ENCODE peak calls at places on chromosomes 1 and 21, in six cellular contexts. M, K, G, O, J and X are unnamed samples.
A peak's percentile ranks its signal among the peaks of the same experiment; 100 is the strongest.

GRCh38 chr1:41325801-41326200 is 35.4 kb upstream of the FOXO6 start:
- DNase-seq in K (no peak), M (no peak), G (no peak), O (no peak), J (no peak), X (no peak)

GRCh38 chr1:67005068-67005467 is 48.9 kb downstream of the SLC35D1 start:
- DNase-seq in O (no peak), K (no peak), M (peak; percentile 29), G (no peak), J (peak; percentile 64), X (no peak)

GRCh38 chr1:57206038-57206437 is 217.8 kb downstream of the DAB1 start:
- DNase-seq in M (no peak), K (no peak), G (peak; percentile 76), O (no peak), J (no peak), X (no peak)

GRCh38 chr1:204304067-204304466 is 55.7 kb downstream of the PLEKHA6 start:
- DNase-seq in K (no peak), J (no peak), O (no peak), G (peak; percentile 68), M (no peak), X (no peak)

GRCh38 chr1:240474133-240474614 is 137.8 kb downstream of the GREM2 start:
- DNase-seq in K (no peak), J (no peak), G (no peak), M (no peak), O (no peak), X (no peak)

GRCh38 chr1:168373869-168374268 is 93.2 kb downstream of the TBX19 start:
- DNase-seq in M (no peak), O (peak; percentile 53), J (no peak), K (no peak), G (no peak), X (no peak)

GRCh38 chr1:109906160-109906838 is 4.3 kb upstream of the CSF1 start:
- DNase-seq in M (no peak), G (no peak), K (no peak), J (no peak), O (no peak), X (no peak)

GRCh38 chr1:202888204-202888506 is 794 bp downstream of the RABIF start:
- DNase-seq in O (no peak), J (no peak), M (no peak), G (no peak), K (no peak), X (no peak)

GRCh38 chr1:927741-928140 is 4.0 kb downstream of the SAMD11 start:
- DNase-seq in G (no peak), K (no peak), M (no peak), J (no peak), O (no peak), X (no peak)

GRCh38 chr21:21898801-21899200 is 900.6 kb downstream of the NCAM2 start:
- DNase-seq in J (no peak), K (no peak), O (no peak), M (no peak), G (no peak), X (no peak)

GRCh38 chr1:32303358-32303757 is 11.5 kb downstream of the HDAC1 start:
- DNase-seq in J (no peak), M (no peak), O (no peak), G (no peak), K (no peak), X (no peak)

GRCh38 chr1:7300893-7301292 is 470.2 kb upstream of the VAMP3 start:
- DNase-seq in J (no peak), O (no peak), M (no peak), G (no peak), K (no peak), X (no peak)

GRCh38 chr1:110684476-110684875 is 9.7 kb upstream of the KCNA3 start:
- DNase-seq in J (no peak), M (no peak), O (no peak), K (no peak), G (no peak), X (no peak)

GRCh38 chr1:90340604-90341003 is 345.7 kb downstream of the ZNF326 start:
- DNase-seq in G (no peak), J (no peak), O (no peak), M (no peak), K (no peak), X (no peak)

GRCh38 chr21:35764077-35764476 is 296.2 kb downstream of the SETD4 start:
- DNase-seq in M (no peak), K (no peak), O (no peak), G (no peak), J (no peak), X (no peak)

GRCh38 chr1:208654241-208654640 is 410.1 kb upstream of the PLXNA2 start:
- DNase-seq in J (no peak), G (peak; percentile 85), O (no peak), K (no peak), M (no peak), X (no peak)

GRCh38 chr1:31592132-31592531 is 15.8 kb downstream of the TINAGL1 start:
- DNase-seq in O (no peak), J (no peak), K (no peak), M (no peak), G (no peak), X (no peak)

GRCh38 chr1:95951291-95951690 is 717.3 kb downstream of the RWDD3 start:
- DNase-seq in M (no peak), G (no peak), O (no peak), J (no peak), K (no peak), X (no peak)

GRCh38 chr1:24096009-24096736 is 15.8 kb downstream of the MYOM3 start:
- DNase-seq in G (no peak), J (peak; percentile 89), K (no peak), M (peak; percentile 51), O (no peak), X (peak; percentile 14)

GRCh38 chr21:37452222-37452621 is 85.6 kb downstream of the DYRK1A start:
- DNase-seq in M (peak; percentile 24), O (no peak), G (no peak), J (peak; percentile 59), K (no peak), X (no peak)

GRCh38 chr1:172351761-172352161 is 68.7 kb upstream of the C1orf105 start:
- DNase-seq in K (no peak), O (no peak), M (no peak), J (no peak), G (no peak), X (no peak)

GRCh38 chr1:67339623-67340343 is 32.1 kb downstream of the IL12RB2 start:
- DNase-seq in G (no peak), O (no peak), K (no peak), M (no peak), J (no peak), X (no peak)

GRCh38 chr21:22791376-22791775 is 1793.2 kb downstream of the NCAM2 start:
- DNase-seq in K (no peak), G (no peak), J (no peak), O (no peak), M (no peak), X (no peak)

GRCh38 chr1:22250724-22251123 is 107.8 kb upstream of the WNT4 start:
- DNase-seq in M (no peak), G (no peak), J (peak; percentile 65), K (no peak), O (no peak), X (no peak)

GRCh38 chr1:9699361-9699760 is 47.8 kb downstream of the PIK3CD start:
- DNase-seq in G (no peak), K (no peak), O (no peak), M (no peak), J (no peak), X (no peak)

GRCh38 chr1:115761601-115762302 is 6.8 kb downstream of the CASQ2 start:
- DNase-seq in K (no peak), J (no peak), O (no peak), M (no peak), G (no peak), X (no peak)

GRCh38 chr1:10635385-10635896 is 160.7 kb downstream of the PEX14 start:
- DNase-seq in G (no peak), J (no peak), O (no peak), K (no peak), M (peak; percentile 37), X (peak; percentile 68)

GRCh38 chr1:108193333-108193732 is 6.8 kb downstream of the SLC25A24 start:
- DNase-seq in M (no peak), J (no peak), K (no peak), G (no peak), O (no peak), X (no peak)

GRCh38 chr1:108192581-108192980 is 7.6 kb downstream of the SLC25A24 start:
- DNase-seq in K (no peak), J (no peak), G (no peak), M (no peak), O (no peak), X (no peak)

GRCh38 chr1:108190686-108191416 is 9.3 kb downstream of the SLC25A24 start:
- DNase-seq in K (no peak), G (no peak), O (no peak), M (no peak), J (no peak), X (peak; percentile 51)

GRCh38 chr1:108190001-108190634 is 10.0 kb downstream of the SLC25A24 start:
- DNase-seq in K (no peak), O (no peak), M (no peak), G (no peak), J (no peak), X (no peak)

DNA sequence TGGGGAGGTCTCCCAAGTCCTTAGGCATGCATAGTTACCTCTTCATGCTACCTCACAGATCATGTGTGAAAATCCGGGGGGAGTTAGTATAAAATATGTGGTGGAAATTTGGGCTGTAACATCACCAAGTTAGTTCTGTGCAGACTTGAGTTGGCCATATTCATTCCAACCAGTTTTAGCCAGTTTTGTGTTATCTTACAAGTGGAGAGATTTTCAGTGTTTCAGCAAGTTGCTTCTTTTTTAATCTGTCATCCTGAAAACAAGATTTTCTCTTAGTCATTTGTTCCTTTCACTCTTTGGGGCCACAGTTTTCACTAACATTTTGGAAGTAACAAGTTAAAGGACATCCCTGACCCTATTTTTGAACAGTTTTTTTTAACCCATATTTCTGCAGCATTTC is 11.3 kb downstream of the SLC25A24 start:
- DNase-seq in J (no peak), G (no peak), K (no peak), M (no peak), O (no peak), X (no peak)
- H3K4me1 ChIP-seq in J (peaks cover 3% of the 10 kb centered on the region), G (no peaks in the 10 kb centered on the region), K (no peaks in the 10 kb centered on the region), M (no peaks in the 10 kb centered on the region), O (no peaks in the 10 kb centered on the region), X (no peaks in the 10 kb centered on the region)

GRCh38 chr1:152110365-152110859 is 4.8 kb downstream of the TCHH start:
- DNase-seq in M (peak; percentile 31), J (peak; percentile 50), G (peak; percentile 28), O (no peak), K (no peak), X (peak; percentile 57)
- H3K4me3 ChIP-seq in M (peak overlapping the region; percentile 39), J (peak overlapping the region; percentile 56), G (peak overlapping the region; percentile 24), O (peak overlapping the region; percentile 27), K (peak overlapping the region; percentile 27), X (peak overlapping the region; percentile 61)

GRCh38 chr21:18725653-18726052 is 322.1 kb upstream of the TMPRSS15 start:
- DNase-seq in J (no peak), G (peak; percentile 9), O (no peak), K (no peak), M (no peak), X (no peak)
- TF ChIP-seq CTCF in J (no peak), G (peak; percentile 33), O (no peak), K (no peak), M (no peak), X (no peak)

GRCh38 chr1:166951050-166951449 is 24.3 kb downstream of the ILDR2 start:
- DNase-seq in J (no peak), O (no peak), M (no peak), K (no peak), G (no peak), X (no peak)
- H3K4me1 ChIP-seq in J (no peaks in the 10 kb centered on the region), O (no peaks in the 10 kb centered on the region), M (peaks cover 13% of the 10 kb centered on the region), K (no peaks in the 10 kb centered on the region), G (peaks cover 69% of the 10 kb centered on the region), X (no peaks in the 10 kb centered on the region)